ENCODE peak calls at places on chromosomes 13 and 19, in six cellular contexts. One of them, this sample, is unnamed.

GRCh38 chr19:17153996-17154395 is 61.2 kb upstream of the USE1 start:
- DNase-seq in posterior cingulate gyrus: no peak
- DNase-seq in CD8-positive, alpha-beta T cell: no peak
- DNase-seq in stimulated activated CD8-positive, alpha-beta memory T cell treated with anti-CD3 and anti-CD28 coated beads, Interleukin-7, amount 100 ng/mL, for 1 hour: no peak
- DNase-seq in GM12865: no peak
- DNase-seq in thoracic aorta: no peak
- DNase-seq in this sample: no peak

GRCh38 chr13:101303512-101303911 is 112.8 kb downstream of the NALCN start:
- DNase-seq in posterior cingulate gyrus: no peak
- DNase-seq in CD8-positive, alpha-beta T cell: no peak
- DNase-seq in stimulated activated CD8-positive, alpha-beta memory T cell treated with anti-CD3 and anti-CD28 coated beads, Interleukin-7, amount 100 ng/mL, for 1 hour: no peak
- DNase-seq in GM12865: no peak
- DNase-seq in thoracic aorta: no peak
- DNase-seq in this sample: no peak

GRCh38 chr13:21672811-21673591 is 2.1 kb downstream of the FGF9 start:
- DNase-seq in posterior cingulate gyrus: no peak
- DNase-seq in CD8-positive, alpha-beta T cell: peak; percentile 18
- DNase-seq in stimulated activated CD8-positive, alpha-beta memory T cell treated with anti-CD3 and anti-CD28 coated beads, Interleukin-7, amount 100 ng/mL, for 1 hour: no peak
- DNase-seq in GM12865: no peak
- DNase-seq in thoracic aorta: no peak
- DNase-seq in this sample: no peak

GRCh38 chr19:40322951-40323615 is 25.1 kb downstream of the C19orf47 start:
- DNase-seq in posterior cingulate gyrus: no peak
- DNase-seq in CD8-positive, alpha-beta T cell: no peak
- DNase-seq in stimulated activated CD8-positive, alpha-beta memory T cell treated with anti-CD3 and anti-CD28 coated beads, Interleukin-7, amount 100 ng/mL, for 1 hour: no peak
- DNase-seq in GM12865: no peak
- DNase-seq in thoracic aorta: no peak
- DNase-seq in this sample: peak; percentile 22

GRCh38 chr19:49688531-49689132 is 762 bp upstream of the ADM5 start:
- DNase-seq in posterior cingulate gyrus: no peak
- DNase-seq in CD8-positive, alpha-beta T cell: no peak
- DNase-seq in stimulated activated CD8-positive, alpha-beta memory T cell treated with anti-CD3 and anti-CD28 coated beads, Interleukin-7, amount 100 ng/mL, for 1 hour: no peak
- DNase-seq in GM12865: peak; percentile 22
- DNase-seq in thoracic aorta: no peak
- DNase-seq in this sample: no peak

GRCh38 chr13:102779426-102780159 is 6.0 kb upstream of the TEX30 start:
- DNase-seq in posterior cingulate gyrus: no peak
- DNase-seq in CD8-positive, alpha-beta T cell: no peak
- DNase-seq in stimulated activated CD8-positive, alpha-beta memory T cell treated with anti-CD3 and anti-CD28 coated beads, Interleukin-7, amount 100 ng/mL, for 1 hour: no peak
- DNase-seq in GM12865: no peak
- DNase-seq in thoracic aorta: no peak
- DNase-seq in this sample: no peak

GRCh38 chr13:35871561-35871960 is 259.6 kb downstream of the DCLK1 start:
- DNase-seq in posterior cingulate gyrus: peak; percentile 7
- DNase-seq in CD8-positive, alpha-beta T cell: no peak
- DNase-seq in stimulated activated CD8-positive, alpha-beta memory T cell treated with anti-CD3 and anti-CD28 coated beads, Interleukin-7, amount 100 ng/mL, for 1 hour: no peak
- DNase-seq in GM12865: no peak
- DNase-seq in thoracic aorta: no peak
- DNase-seq in this sample: no peak

GRCh38 chr19:12782424-12783225 is 7.3 kb upstream of the HOOK2 start:
- DNase-seq in posterior cingulate gyrus: peak; percentile 93
- DNase-seq in CD8-positive, alpha-beta T cell: peak; percentile 99
- DNase-seq in stimulated activated CD8-positive, alpha-beta memory T cell treated with anti-CD3 and anti-CD28 coated beads, Interleukin-7, amount 100 ng/mL, for 1 hour: peak; percentile 80
- DNase-seq in GM12865: peak; percentile 93
- DNase-seq in thoracic aorta: no peak
- DNase-seq in this sample: peak; percentile 96

GRCh38 chr19:53517114-53517741 is 20.7 kb upstream of the ZNF331 start:
- DNase-seq in posterior cingulate gyrus: no peak
- DNase-seq in CD8-positive, alpha-beta T cell: no peak
- DNase-seq in stimulated activated CD8-positive, alpha-beta memory T cell treated with anti-CD3 and anti-CD28 coated beads, Interleukin-7, amount 100 ng/mL, for 1 hour: no peak
- DNase-seq in GM12865: no peak
- DNase-seq in thoracic aorta: no peak
- DNase-seq in this sample: no peak

GRCh38 chr13:99042851-99043250 is 65.0 kb upstream of the DOCK9 start:
- DNase-seq in posterior cingulate gyrus: no peak
- DNase-seq in CD8-positive, alpha-beta T cell: no peak
- DNase-seq in stimulated activated CD8-positive, alpha-beta memory T cell treated with anti-CD3 and anti-CD28 coated beads, Interleukin-7, amount 100 ng/mL, for 1 hour: no peak
- DNase-seq in GM12865: no peak
- DNase-seq in thoracic aorta: no peak
- DNase-seq in this sample: no peak

GRCh38 chr13:34360702-34361101 is 542.8 kb downstream of the RFC3 start:
- DNase-seq in posterior cingulate gyrus: no peak
- DNase-seq in CD8-positive, alpha-beta T cell: no peak
- DNase-seq in stimulated activated CD8-positive, alpha-beta memory T cell treated with anti-CD3 and anti-CD28 coated beads, Interleukin-7, amount 100 ng/mL, for 1 hour: no peak
- DNase-seq in GM12865: no peak
- DNase-seq in thoracic aorta: no peak
- DNase-seq in this sample: no peak

This sample was measured in dorsolateral prefrontal cortex.